ENCODE peak calls at places on chromosomes 16 and 17, in five cellular contexts. One of them, this sample, is unnamed.

GRCh38 chr17:19753049-19753444 is 4.9 kb upstream of the ALDH3A1 start:
- DNase-seq in OCI-LY7: no peak
- DNase-seq in stimulated activated CD4-positive, alpha-beta T cell treated with anti-CD3 and anti-CD28 coated beads, Interleukin-4, amount 100 ng/mL, for 4 hours: no peak
- DNase-seq in activated T-cell treated with anti-CD3 and anti-CD28 coated beads, Interleukin-2, amount 50 U/mL, for 72 hours: no peak
- DNase-seq in kidney tubule cell: peak; percentile 95
- DNase-seq in this sample: peak; percentile 95

GRCh38 chr16:11507991-11508390 is 78.7 kb downstream of the LITAF start:
- DNase-seq in activated T-cell treated with anti-CD3 and anti-CD28 coated beads, Interleukin-2, amount 50 U/mL, for 72 hours: no peak
- DNase-seq in OCI-LY7: no peak
- DNase-seq in stimulated activated CD4-positive, alpha-beta T cell treated with anti-CD3 and anti-CD28 coated beads, Interleukin-4, amount 100 ng/mL, for 4 hours: no peak
- DNase-seq in kidney tubule cell: no peak
- DNase-seq in this sample: no peak

GRCh38 chr17:13182854-13183253 is 165.0 kb upstream of the ELAC2 start:
- DNase-seq in OCI-LY7: no peak
- DNase-seq in kidney tubule cell: no peak
- DNase-seq in activated T-cell treated with anti-CD3 and anti-CD28 coated beads, Interleukin-2, amount 50 U/mL, for 72 hours: no peak
- DNase-seq in stimulated activated CD4-positive, alpha-beta T cell treated with anti-CD3 and anti-CD28 coated beads, Interleukin-4, amount 100 ng/mL, for 4 hours: no peak
- DNase-seq in this sample: no peak

GRCh38 chr16:15874745-15875314 is 13.6 kb downstream of the CEP20 start:
- DNase-seq in stimulated activated CD4-positive, alpha-beta T cell treated with anti-CD3 and anti-CD28 coated beads, Interleukin-4, amount 100 ng/mL, for 4 hours: no peak
- DNase-seq in OCI-LY7: peak; percentile 42
- DNase-seq in activated T-cell treated with anti-CD3 and anti-CD28 coated beads, Interleukin-2, amount 50 U/mL, for 72 hours: no peak
- DNase-seq in kidney tubule cell: peak; percentile 71
- DNase-seq in this sample: peak; percentile 68

GRCh38 chr17:82872591-82873520 is 33.0 kb upstream of the ZNF750 start:
- DNase-seq in kidney tubule cell: no peak
- DNase-seq in OCI-LY7: peak; percentile 86
- DNase-seq in stimulated activated CD4-positive, alpha-beta T cell treated with anti-CD3 and anti-CD28 coated beads, Interleukin-4, amount 100 ng/mL, for 4 hours: no peak
- DNase-seq in activated T-cell treated with anti-CD3 and anti-CD28 coated beads, Interleukin-2, amount 50 U/mL, for 72 hours: no peak
- DNase-seq in this sample: no peak

GRCh38 chr17:66255112-66255511 is 25.9 kb upstream of the APOH start:
- DNase-seq in stimulated activated CD4-positive, alpha-beta T cell treated with anti-CD3 and anti-CD28 coated beads, Interleukin-4, amount 100 ng/mL, for 4 hours: peak; percentile 26
- DNase-seq in kidney tubule cell: peak; percentile 78
- DNase-seq in OCI-LY7: peak; percentile 80
- DNase-seq in activated T-cell treated with anti-CD3 and anti-CD28 coated beads, Interleukin-2, amount 50 U/mL, for 72 hours: peak; percentile 37
- DNase-seq in this sample: peak; percentile 63

GRCh38 chr16:25633549-25633948 is 58.2 kb upstream of the HS3ST4 start:
- DNase-seq in kidney tubule cell: peak; percentile 82
- DNase-seq in OCI-LY7: no peak
- DNase-seq in stimulated activated CD4-positive, alpha-beta T cell treated with anti-CD3 and anti-CD28 coated beads, Interleukin-4, amount 100 ng/mL, for 4 hours: no peak
- DNase-seq in activated T-cell treated with anti-CD3 and anti-CD28 coated beads, Interleukin-2, amount 50 U/mL, for 72 hours: no peak
- DNase-seq in this sample: peak; percentile 79

GRCh38 chr16:3170440-3171180 is 17.4 kb upstream of the OR1F1 start:
- DNase-seq in stimulated activated CD4-positive, alpha-beta T cell treated with anti-CD3 and anti-CD28 coated beads, Interleukin-4, amount 100 ng/mL, for 4 hours: no peak
- DNase-seq in OCI-LY7: no peak
- DNase-seq in activated T-cell treated with anti-CD3 and anti-CD28 coated beads, Interleukin-2, amount 50 U/mL, for 72 hours: no peak
- DNase-seq in kidney tubule cell: peak; percentile 24
- DNase-seq in this sample: no peak

GRCh38 chr17:66540131-66540781 is 237.8 kb downstream of the PRKCA start:
- DNase-seq in OCI-LY7: peak; percentile 31
- DNase-seq in stimulated activated CD4-positive, alpha-beta T cell treated with anti-CD3 and anti-CD28 coated beads, Interleukin-4, amount 100 ng/mL, for 4 hours: no peak
- DNase-seq in activated T-cell treated with anti-CD3 and anti-CD28 coated beads, Interleukin-2, amount 50 U/mL, for 72 hours: no peak
- DNase-seq in kidney tubule cell: peak; percentile 29
- DNase-seq in this sample: peak; percentile 95

GRCh38 chr17:76556759-76557367 is 17.0 kb downstream of the PRCD start:
- DNase-seq in activated T-cell treated with anti-CD3 and anti-CD28 coated beads, Interleukin-2, amount 50 U/mL, for 72 hours: peak; percentile 52
- DNase-seq in kidney tubule cell: peak; percentile 47
- DNase-seq in OCI-LY7: no peak
- DNase-seq in stimulated activated CD4-positive, alpha-beta T cell treated with anti-CD3 and anti-CD28 coated beads, Interleukin-4, amount 100 ng/mL, for 4 hours: peak; percentile 17
- DNase-seq in this sample: peak; percentile 44

GRCh38 chr17:64240741-64241347 is 22.2 kb downstream of the TEX2 start:
- DNase-seq in activated T-cell treated with anti-CD3 and anti-CD28 coated beads, Interleukin-2, amount 50 U/mL, for 72 hours: no peak
- DNase-seq in stimulated activated CD4-positive, alpha-beta T cell treated with anti-CD3 and anti-CD28 coated beads, Interleukin-4, amount 100 ng/mL, for 4 hours: no peak
- DNase-seq in kidney tubule cell: peak; percentile 76
- DNase-seq in OCI-LY7: no peak
- DNase-seq in this sample: no peak

GRCh38 chr16:27174798-27175197 is 28.5 kb upstream of the KDM8 start:
- DNase-seq in kidney tubule cell: peak; percentile 67
- DNase-seq in activated T-cell treated with anti-CD3 and anti-CD28 coated beads, Interleukin-2, amount 50 U/mL, for 72 hours: no peak
- DNase-seq in stimulated activated CD4-positive, alpha-beta T cell treated with anti-CD3 and anti-CD28 coated beads, Interleukin-4, amount 100 ng/mL, for 4 hours: no peak
- DNase-seq in OCI-LY7: no peak
- DNase-seq in this sample: peak; percentile 13